ENCODE peak calls at places on chromosome 5, in seven cellular contexts. One of them, this sample, is unnamed.

GRCh38 chr5:39379683-39380082 is 15.4 kb upstream of the C9 start:
- DNase-seq in GM19239: no peak
- DNase-seq in posterior vena cava: no peak
- DNase-seq in stimulated activated naive CD8-positive, alpha-beta T cell treated with anti-CD3 and anti-CD28 coated beads, Interleukin-15, Interleukin-2, amounts not matched to agents 100 U/mL and 50 U/mL, for 24 hours: no peak
- DNase-seq in globus pallidus: peak; percentile 32
- DNase-seq in anterior cingulate cortex: no peak
- DNase-seq in NCI-H1092: no peak
- DNase-seq in this sample: no peak

GRCh38 chr5:427415-428087 is 15.4 kb upstream of the EXOC3 start:
- DNase-seq in GM19239: no peak
- DNase-seq in posterior vena cava: peak; percentile 70
- DNase-seq in stimulated activated naive CD8-positive, alpha-beta T cell treated with anti-CD3 and anti-CD28 coated beads, Interleukin-15, Interleukin-2, amounts not matched to agents 100 U/mL and 50 U/mL, for 24 hours: no peak
- DNase-seq in globus pallidus: no peak
- DNase-seq in anterior cingulate cortex: no peak
- DNase-seq in NCI-H1092: no peak
- DNase-seq in this sample: no peak

GRCh38 chr5:132460835-132461230 is 29.7 kb downstream of the IRF1 start:
- DNase-seq in GM19239: no peak
- DNase-seq in posterior vena cava: peak; percentile 79
- DNase-seq in stimulated activated naive CD8-positive, alpha-beta T cell treated with anti-CD3 and anti-CD28 coated beads, Interleukin-15, Interleukin-2, amounts not matched to agents 100 U/mL and 50 U/mL, for 24 hours: no peak
- DNase-seq in globus pallidus: no peak
- DNase-seq in anterior cingulate cortex: no peak
- DNase-seq in NCI-H1092: no peak
- DNase-seq in this sample: no peak

GRCh38 chr5:33032161-33033085 is 321.3 kb downstream of the NPR3 start:
- DNase-seq in GM19239: no peak
- DNase-seq in posterior vena cava: no peak
- DNase-seq in stimulated activated naive CD8-positive, alpha-beta T cell treated with anti-CD3 and anti-CD28 coated beads, Interleukin-15, Interleukin-2, amounts not matched to agents 100 U/mL and 50 U/mL, for 24 hours: no peak
- DNase-seq in globus pallidus: no peak
- DNase-seq in anterior cingulate cortex: no peak
- DNase-seq in NCI-H1092: no peak
- DNase-seq in this sample: no peak

GRCh38 chr5:132221781-132222648 is 5.6 kb downstream of the P4HA2 start:
- DNase-seq in GM19239: no peak
- DNase-seq in posterior vena cava: peak; percentile 82
- DNase-seq in stimulated activated naive CD8-positive, alpha-beta T cell treated with anti-CD3 and anti-CD28 coated beads, Interleukin-15, Interleukin-2, amounts not matched to agents 100 U/mL and 50 U/mL, for 24 hours: no peak
- DNase-seq in globus pallidus: peak; percentile 41
- DNase-seq in anterior cingulate cortex: no peak
- DNase-seq in NCI-H1092: no peak
- DNase-seq in this sample: peak; percentile 17

GRCh38 chr5:66661149-66661548 is 65.0 kb downstream of the MAST4 start:
- DNase-seq in GM19239: no peak
- DNase-seq in posterior vena cava: peak; percentile 83
- DNase-seq in stimulated activated naive CD8-positive, alpha-beta T cell treated with anti-CD3 and anti-CD28 coated beads, Interleukin-15, Interleukin-2, amounts not matched to agents 100 U/mL and 50 U/mL, for 24 hours: no peak
- DNase-seq in globus pallidus: peak; percentile 17
- DNase-seq in anterior cingulate cortex: no peak
- DNase-seq in NCI-H1092: no peak
- DNase-seq in this sample: peak; percentile 36

GRCh38 chr5:139481580-139482049 is 943 bp downstream of the STING1 start:
- DNase-seq in GM19239: no peak
- DNase-seq in posterior vena cava: no peak
- DNase-seq in stimulated activated naive CD8-positive, alpha-beta T cell treated with anti-CD3 and anti-CD28 coated beads, Interleukin-15, Interleukin-2, amounts not matched to agents 100 U/mL and 50 U/mL, for 24 hours: no peak
- DNase-seq in globus pallidus: no peak
- DNase-seq in anterior cingulate cortex: no peak
- DNase-seq in NCI-H1092: no peak
- DNase-seq in this sample: no peak

GRCh38 chr5:142438573-142438972 is 113.8 kb upstream of the SPRY4 start:
- DNase-seq in GM19239: no peak
- DNase-seq in posterior vena cava: no peak
- DNase-seq in stimulated activated naive CD8-positive, alpha-beta T cell treated with anti-CD3 and anti-CD28 coated beads, Interleukin-15, Interleukin-2, amounts not matched to agents 100 U/mL and 50 U/mL, for 24 hours: no peak
- DNase-seq in globus pallidus: no peak
- DNase-seq in anterior cingulate cortex: no peak
- DNase-seq in NCI-H1092: no peak
- DNase-seq in this sample: no peak

GRCh38 chr5:82387041-82387818 is 109.1 kb upstream of the RPS23 start:
- DNase-seq in GM19239: no peak
- DNase-seq in posterior vena cava: no peak
- DNase-seq in stimulated activated naive CD8-positive, alpha-beta T cell treated with anti-CD3 and anti-CD28 coated beads, Interleukin-15, Interleukin-2, amounts not matched to agents 100 U/mL and 50 U/mL, for 24 hours: no peak
- DNase-seq in globus pallidus: no peak
- DNase-seq in anterior cingulate cortex: no peak
- DNase-seq in NCI-H1092: peak; percentile 74
- DNase-seq in this sample: no peak

GRCh38 chr5:180313677-180314076 is 21.8 kb upstream of the MAPK9 start:
- DNase-seq in GM19239: no peak
- DNase-seq in posterior vena cava: peak; percentile 79
- DNase-seq in stimulated activated naive CD8-positive, alpha-beta T cell treated with anti-CD3 and anti-CD28 coated beads, Interleukin-15, Interleukin-2, amounts not matched to agents 100 U/mL and 50 U/mL, for 24 hours: peak; percentile 55
- DNase-seq in globus pallidus: no peak
- DNase-seq in anterior cingulate cortex: no peak
- DNase-seq in NCI-H1092: peak; percentile 92
- DNase-seq in this sample: peak; percentile 81

GRCh38 chr5:58451732-58452565 is 7.9 kb downstream of the PLK2 start:
- DNase-seq in GM19239: no peak
- DNase-seq in posterior vena cava: no peak
- DNase-seq in stimulated activated naive CD8-positive, alpha-beta T cell treated with anti-CD3 and anti-CD28 coated beads, Interleukin-15, Interleukin-2, amounts not matched to agents 100 U/mL and 50 U/mL, for 24 hours: no peak
- DNase-seq in globus pallidus: no peak
- DNase-seq in anterior cingulate cortex: no peak
- DNase-seq in NCI-H1092: no peak
- DNase-seq in this sample: no peak

GRCh38 chr5:150469718-150470470 is 20.4 kb upstream of the RPS14 start:
- DNase-seq in GM19239: no peak
- DNase-seq in posterior vena cava: no peak
- DNase-seq in stimulated activated naive CD8-positive, alpha-beta T cell treated with anti-CD3 and anti-CD28 coated beads, Interleukin-15, Interleukin-2, amounts not matched to agents 100 U/mL and 50 U/mL, for 24 hours: no peak
- DNase-seq in globus pallidus: no peak
- DNase-seq in anterior cingulate cortex: no peak
- DNase-seq in NCI-H1092: no peak
- DNase-seq in this sample: no peak

GRCh38 chr5:35853652-35854051 is 3.0 kb upstream of the IL7R start:
- DNase-seq in GM19239: no peak
- DNase-seq in posterior vena cava: no peak
- DNase-seq in stimulated activated naive CD8-positive, alpha-beta T cell treated with anti-CD3 and anti-CD28 coated beads, Interleukin-15, Interleukin-2, amounts not matched to agents 100 U/mL and 50 U/mL, for 24 hours: peak; percentile 65
- DNase-seq in globus pallidus: no peak
- DNase-seq in anterior cingulate cortex: no peak
- DNase-seq in NCI-H1092: no peak
- DNase-seq in this sample: no peak

GRCh38 chr5:123844873-123845272 is 332.9 kb downstream of the CSNK1G3 start:
- DNase-seq in GM19239: no peak
- DNase-seq in posterior vena cava: no peak
- DNase-seq in stimulated activated naive CD8-positive, alpha-beta T cell treated with anti-CD3 and anti-CD28 coated beads, Interleukin-15, Interleukin-2, amounts not matched to agents 100 U/mL and 50 U/mL, for 24 hours: no peak
- DNase-seq in globus pallidus: no peak
- DNase-seq in anterior cingulate cortex: no peak
- DNase-seq in NCI-H1092: no peak
- DNase-seq in this sample: no peak

GRCh38 chr5:132009706-132010405 is 1.6 kb downstream of the ACSL6 start:
- DNase-seq in GM19239: no peak
- DNase-seq in posterior vena cava: peak; percentile 41
- DNase-seq in stimulated activated naive CD8-positive, alpha-beta T cell treated with anti-CD3 and anti-CD28 coated beads, Interleukin-15, Interleukin-2, amounts not matched to agents 100 U/mL and 50 U/mL, for 24 hours: no peak
- DNase-seq in globus pallidus: no peak
- DNase-seq in anterior cingulate cortex: no peak
- DNase-seq in NCI-H1092: no peak
- DNase-seq in this sample: no peak

GRCh38 chr5:121691478-121691877 is 160.2 kb upstream of the FTMT start:
- DNase-seq in GM19239: no peak
- DNase-seq in posterior vena cava: no peak
- DNase-seq in stimulated activated naive CD8-positive, alpha-beta T cell treated with anti-CD3 and anti-CD28 coated beads, Interleukin-15, Interleukin-2, amounts not matched to agents 100 U/mL and 50 U/mL, for 24 hours: no peak
- DNase-seq in globus pallidus: no peak
- DNase-seq in anterior cingulate cortex: no peak
- DNase-seq in NCI-H1092: no peak
- DNase-seq in this sample: no peak

GRCh38 chr5:151595411-151595826 is 4.3 kb upstream of the FAT2 start:
- DNase-seq in GM19239: no peak
- DNase-seq in posterior vena cava: no peak
- DNase-seq in stimulated activated naive CD8-positive, alpha-beta T cell treated with anti-CD3 and anti-CD28 coated beads, Interleukin-15, Interleukin-2, amounts not matched to agents 100 U/mL and 50 U/mL, for 24 hours: no peak
- DNase-seq in globus pallidus: no peak
- DNase-seq in anterior cingulate cortex: no peak
- DNase-seq in NCI-H1092: no peak
- DNase-seq in this sample: no peak

GRCh38 chr5:110561510-110561909 is 165.0 kb downstream of the TMEM232 start:
- DNase-seq in GM19239: no peak
- DNase-seq in posterior vena cava: no peak
- DNase-seq in stimulated activated naive CD8-positive, alpha-beta T cell treated with anti-CD3 and anti-CD28 coated beads, Interleukin-15, Interleukin-2, amounts not matched to agents 100 U/mL and 50 U/mL, for 24 hours: no peak
- DNase-seq in globus pallidus: no peak
- DNase-seq in anterior cingulate cortex: no peak
- DNase-seq in NCI-H1092: no peak
- DNase-seq in this sample: no peak

GRCh38 chr5:124544366-124545055 is 201.9 kb downstream of the ZNF608 start:
- DNase-seq in GM19239: no peak
- DNase-seq in posterior vena cava: no peak
- DNase-seq in stimulated activated naive CD8-positive, alpha-beta T cell treated with anti-CD3 and anti-CD28 coated beads, Interleukin-15, Interleukin-2, amounts not matched to agents 100 U/mL and 50 U/mL, for 24 hours: no peak
- DNase-seq in globus pallidus: no peak
- DNase-seq in anterior cingulate cortex: no peak
- DNase-seq in NCI-H1092: no peak
- DNase-seq in this sample: no peak

This sample was measured in midbrain.